ENCODE peak calls at places on chromosome 9, in five cellular contexts. One of them, this sample, is unnamed.
A peak's percentile ranks its signal among the peaks of the same experiment; 100 is the strongest.

GRCh38 chr9:95724253-95724991 is 151.1 kb upstream of the ERCC6L2 start:
- DNase-seq in AG20443: no peak
- DNase-seq in amygdala: no peak
- DNase-seq in NCI-H460: no peak
- DNase-seq in activated T-cell treated with anti-CD3 and anti-CD28 coated beads for 1 hour: peak; percentile 19
- DNase-seq in this sample: no peak

GRCh38 chr9:17578577-17578910 is 322 bp upstream of the SH3GL2 start:
- DNase-seq in AG20443: no peak
- DNase-seq in amygdala: no peak
- DNase-seq in NCI-H460: no peak
- DNase-seq in activated T-cell treated with anti-CD3 and anti-CD28 coated beads for 1 hour: no peak
- DNase-seq in this sample: no peak

GRCh38 chr9:73437758-73438157 is 286.1 kb downstream of the ANXA1 start:
- DNase-seq in AG20443: no peak
- DNase-seq in amygdala: no peak
- DNase-seq in NCI-H460: peak; percentile 11
- DNase-seq in activated T-cell treated with anti-CD3 and anti-CD28 coated beads for 1 hour: no peak
- DNase-seq in this sample: no peak

GRCh38 chr9:2991292-2991691 is 147.4 kb upstream of the PUM3 start:
- DNase-seq in AG20443: no peak
- DNase-seq in amygdala: no peak
- DNase-seq in NCI-H460: no peak
- DNase-seq in activated T-cell treated with anti-CD3 and anti-CD28 coated beads for 1 hour: no peak
- DNase-seq in this sample: no peak

GRCh38 chr9:97237951-97238851 is 69.3 kb upstream of the CCDC180 start:
- DNase-seq in AG20443: peak; percentile 92
- DNase-seq in amygdala: peak; percentile 80
- DNase-seq in NCI-H460: peak; percentile 28
- DNase-seq in activated T-cell treated with anti-CD3 and anti-CD28 coated beads for 1 hour: peak; percentile 58
- DNase-seq in this sample: peak; percentile 83

GRCh38 chr9:1875921-1876448 is 139.2 kb upstream of the SMARCA2 start:
- DNase-seq in AG20443: no peak
- DNase-seq in amygdala: no peak
- DNase-seq in NCI-H460: no peak
- DNase-seq in activated T-cell treated with anti-CD3 and anti-CD28 coated beads for 1 hour: no peak
- DNase-seq in this sample: no peak

GRCh38 chr9:107899961-107900330 is 410.4 kb upstream of the KLF4 start:
- DNase-seq in AG20443: no peak
- DNase-seq in amygdala: no peak
- DNase-seq in NCI-H460: no peak
- DNase-seq in activated T-cell treated with anti-CD3 and anti-CD28 coated beads for 1 hour: no peak
- DNase-seq in this sample: no peak

GRCh38 chr9:136222896-136223266 is 18.0 kb upstream of the LHX3 start:
- DNase-seq in AG20443: no peak
- DNase-seq in amygdala: no peak
- DNase-seq in NCI-H460: no peak
- DNase-seq in activated T-cell treated with anti-CD3 and anti-CD28 coated beads for 1 hour: no peak
- DNase-seq in this sample: no peak

GRCh38 chr9:18396102-18396728 is 77.7 kb upstream of the ADAMTSL1 start:
- DNase-seq in AG20443: peak; percentile 15
- DNase-seq in amygdala: no peak
- DNase-seq in NCI-H460: no peak
- DNase-seq in activated T-cell treated with anti-CD3 and anti-CD28 coated beads for 1 hour: no peak
- DNase-seq in this sample: no peak

GRCh38 chr9:134063088-134063875 is 4.5 kb downstream of the BRD3 start:
- DNase-seq in AG20443: no peak
- DNase-seq in amygdala: no peak
- DNase-seq in NCI-H460: no peak
- DNase-seq in activated T-cell treated with anti-CD3 and anti-CD28 coated beads for 1 hour: no peak
- DNase-seq in this sample: no peak

GRCh38 chr9:112761912-112762651 is 11.5 kb downstream of the SNX30 start:
- DNase-seq in AG20443: no peak
- DNase-seq in amygdala: no peak
- DNase-seq in NCI-H460: no peak
- DNase-seq in activated T-cell treated with anti-CD3 and anti-CD28 coated beads for 1 hour: no peak
- DNase-seq in this sample: no peak